ENCODE peak calls at places on chromosomes 16 and 17, in nine cellular contexts. One of them, this sample, is unnamed.

GRCh38 chr16:87047221-87048037 is 269.8 kb downstream of the C16orf95 start:
- DNase-seq in CD4-positive, alpha-beta T cell: no peak
- DNase-seq in tibial artery: peak
- DNase-seq in epithelial cell of proximal tubule: no peak
- DNase-seq in cardiac muscle cell: no peak
- DNase-seq in dorsolateral prefrontal cortex: no peak
- DNase-seq in GM20000: no peak
- DNase-seq in endodermal cell: peak
- DNase-seq in HFF-Myc: no peak
- DNase-seq in this sample: no peak

GRCh38 chr16:17359778-17360177 is 111.0 kb downstream of the XYLT1 start:
- DNase-seq in CD4-positive, alpha-beta T cell: no peak
- DNase-seq in tibial artery: no peak
- DNase-seq in epithelial cell of proximal tubule: no peak
- DNase-seq in cardiac muscle cell: no peak
- DNase-seq in dorsolateral prefrontal cortex: no peak
- DNase-seq in GM20000: no peak
- DNase-seq in endodermal cell: no peak
- DNase-seq in HFF-Myc: no peak
- DNase-seq in this sample: no peak

GRCh38 chr17:40399185-40399584 is 18.5 kb downstream of the TOP2A start:
- DNase-seq in CD4-positive, alpha-beta T cell: no peak
- DNase-seq in tibial artery: no peak
- DNase-seq in epithelial cell of proximal tubule: no peak
- DNase-seq in cardiac muscle cell: peak
- DNase-seq in dorsolateral prefrontal cortex: no peak
- DNase-seq in GM20000: peak
- DNase-seq in endodermal cell: no peak
- DNase-seq in HFF-Myc: peak
- DNase-seq in this sample: peak

GRCh38 chr17:66549731-66550207 is 247.4 kb downstream of the PRKCA start:
- DNase-seq in CD4-positive, alpha-beta T cell: no peak
- DNase-seq in tibial artery: no peak
- DNase-seq in epithelial cell of proximal tubule: peak
- DNase-seq in cardiac muscle cell: no peak
- DNase-seq in dorsolateral prefrontal cortex: no peak
- DNase-seq in GM20000: no peak
- DNase-seq in endodermal cell: peak
- DNase-seq in HFF-Myc: peak
- DNase-seq in this sample: peak

GRCh38 chr16:72905581-72905980 is 142.3 kb downstream of the ZFHX3 start:
- DNase-seq in CD4-positive, alpha-beta T cell: no peak
- DNase-seq in tibial artery: no peak
- DNase-seq in epithelial cell of proximal tubule: no peak
- DNase-seq in cardiac muscle cell: no peak
- DNase-seq in dorsolateral prefrontal cortex: no peak
- DNase-seq in GM20000: no peak
- DNase-seq in endodermal cell: no peak
- DNase-seq in HFF-Myc: no peak
- DNase-seq in this sample: peak

GRCh38 chr17:55768946-55769624 is 18.2 kb downstream of the PCTP start:
- DNase-seq in CD4-positive, alpha-beta T cell: no peak
- DNase-seq in tibial artery: no peak
- DNase-seq in epithelial cell of proximal tubule: no peak
- DNase-seq in cardiac muscle cell: no peak
- DNase-seq in dorsolateral prefrontal cortex: no peak
- DNase-seq in GM20000: no peak
- DNase-seq in endodermal cell: no peak
- DNase-seq in HFF-Myc: no peak
- DNase-seq in this sample: no peak

GRCh38 chr16:65772134-65772732 is 594.3 kb upstream of the CDH5 start:
- DNase-seq in CD4-positive, alpha-beta T cell: no peak
- DNase-seq in tibial artery: no peak
- DNase-seq in epithelial cell of proximal tubule: no peak
- DNase-seq in cardiac muscle cell: peak
- DNase-seq in dorsolateral prefrontal cortex: peak
- DNase-seq in GM20000: no peak
- DNase-seq in endodermal cell: no peak
- DNase-seq in HFF-Myc: no peak
- DNase-seq in this sample: no peak

GRCh38 chr17:37513711-37514110 is 24.0 kb downstream of the DUSP14 start:
- DNase-seq in CD4-positive, alpha-beta T cell: no peak
- DNase-seq in tibial artery: no peak
- DNase-seq in epithelial cell of proximal tubule: no peak
- DNase-seq in cardiac muscle cell: no peak
- DNase-seq in dorsolateral prefrontal cortex: no peak
- DNase-seq in GM20000: no peak
- DNase-seq in endodermal cell: peak
- DNase-seq in HFF-Myc: no peak
- DNase-seq in this sample: no peak

GRCh38 chr17:19753661-19754463 is 5.8 kb upstream of the ALDH3A1 start:
- DNase-seq in CD4-positive, alpha-beta T cell: no peak
- DNase-seq in tibial artery: peak
- DNase-seq in epithelial cell of proximal tubule: no peak
- DNase-seq in cardiac muscle cell: no peak
- DNase-seq in dorsolateral prefrontal cortex: peak
- DNase-seq in GM20000: no peak
- DNase-seq in endodermal cell: no peak
- DNase-seq in HFF-Myc: no peak
- DNase-seq in this sample: peak

GRCh38 chr16:29644338-29644857 is 18.6 kb upstream of the SPN start:
- DNase-seq in CD4-positive, alpha-beta T cell: no peak
- DNase-seq in tibial artery: no peak
- DNase-seq in epithelial cell of proximal tubule: no peak
- DNase-seq in cardiac muscle cell: no peak
- DNase-seq in dorsolateral prefrontal cortex: no peak
- DNase-seq in GM20000: peak
- DNase-seq in endodermal cell: no peak
- DNase-seq in HFF-Myc: no peak
- DNase-seq in this sample: no peak

GRCh38 chr16:14449334-14449733 is 180.7 kb downstream of the PARN start:
- DNase-seq in CD4-positive, alpha-beta T cell: no peak
- DNase-seq in tibial artery: no peak
- DNase-seq in epithelial cell of proximal tubule: no peak
- DNase-seq in cardiac muscle cell: no peak
- DNase-seq in dorsolateral prefrontal cortex: no peak
- DNase-seq in GM20000: no peak
- DNase-seq in endodermal cell: no peak
- DNase-seq in HFF-Myc: no peak
- DNase-seq in this sample: no peak

GRCh38 chr17:58254803-58255202 is 16.4 kb downstream of the LPO start:
- DNase-seq in CD4-positive, alpha-beta T cell: no peak
- DNase-seq in tibial artery: no peak
- DNase-seq in epithelial cell of proximal tubule: no peak
- DNase-seq in cardiac muscle cell: no peak
- DNase-seq in dorsolateral prefrontal cortex: no peak
- DNase-seq in GM20000: no peak
- DNase-seq in endodermal cell: peak
- DNase-seq in HFF-Myc: no peak
- DNase-seq in this sample: no peak
- TF ChIP-seq CTCF in CD4-positive, alpha-beta T cell: no peak
- TF ChIP-seq CTCF in tibial artery: no peak
- TF ChIP-seq CTCF in epithelial cell of proximal tubule: peak
- TF ChIP-seq CTCF in cardiac muscle cell: no peak
- TF ChIP-seq CTCF in dorsolateral prefrontal cortex: no peak
- TF ChIP-seq CTCF in GM20000: peak
- TF ChIP-seq CTCF in endodermal cell: peak
- TF ChIP-seq CTCF in HFF-Myc: no peak
- TF ChIP-seq CTCF in this sample: peak

DNA sequence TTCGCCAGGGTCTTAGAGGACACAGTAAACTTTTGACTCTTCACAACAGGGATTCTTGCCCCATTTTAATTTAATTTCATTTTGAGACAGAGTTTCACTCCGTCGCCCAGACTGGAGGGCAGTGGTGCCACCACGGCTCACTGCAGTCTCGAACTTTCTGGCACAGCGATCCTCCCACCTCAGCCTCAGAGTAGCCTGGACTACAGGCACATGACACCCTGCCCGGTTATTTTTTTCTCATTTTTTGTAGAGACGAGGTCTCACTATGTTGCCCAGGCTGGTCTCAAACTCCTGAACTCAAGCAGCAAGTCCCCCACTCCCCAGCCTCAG is 329 bp upstream of the NLE1 start:
- DNase-seq in CD4-positive, alpha-beta T cell: no peak
- DNase-seq in tibial artery: no peak
- DNase-seq in epithelial cell of proximal tubule: no peak
- DNase-seq in cardiac muscle cell: no peak
- DNase-seq in dorsolateral prefrontal cortex: no peak
- DNase-seq in GM20000: no peak
- DNase-seq in endodermal cell: no peak
- DNase-seq in HFF-Myc: no peak
- DNase-seq in this sample: no peak
- TF ChIP-seq CTCF in CD4-positive, alpha-beta T cell: peak
- TF ChIP-seq CTCF in tibial artery: no peak
- TF ChIP-seq CTCF in epithelial cell of proximal tubule: no peak
- TF ChIP-seq CTCF in cardiac muscle cell: no peak
- TF ChIP-seq CTCF in dorsolateral prefrontal cortex: no peak
- TF ChIP-seq CTCF in GM20000: no peak
- TF ChIP-seq CTCF in endodermal cell: no peak
- TF ChIP-seq CTCF in HFF-Myc: no peak
- TF ChIP-seq CTCF in this sample: no peak

GRCh38 chr17:80279895-80280294 is 19.2 kb downstream of the RNF213 start:
- DNase-seq in CD4-positive, alpha-beta T cell: no peak
- DNase-seq in tibial artery: no peak
- DNase-seq in epithelial cell of proximal tubule: no peak
- DNase-seq in cardiac muscle cell: no peak
- DNase-seq in dorsolateral prefrontal cortex: no peak
- DNase-seq in GM20000: no peak
- DNase-seq in endodermal cell: no peak
- DNase-seq in HFF-Myc: peak
- DNase-seq in this sample: peak
- TF ChIP-seq CTCF in CD4-positive, alpha-beta T cell: no peak
- TF ChIP-seq CTCF in tibial artery: no peak
- TF ChIP-seq CTCF in epithelial cell of proximal tubule: no peak
- TF ChIP-seq CTCF in cardiac muscle cell: peak
- TF ChIP-seq CTCF in dorsolateral prefrontal cortex: no peak
- TF ChIP-seq CTCF in GM20000: no peak
- TF ChIP-seq CTCF in endodermal cell: no peak
- TF ChIP-seq CTCF in HFF-Myc: no peak
- TF ChIP-seq CTCF in this sample: no peak

GRCh38 chr17:35116845-35117244 is 2.8 kb downstream of the RAD51D start:
- DNase-seq in CD4-positive, alpha-beta T cell: no peak
- DNase-seq in tibial artery: no peak
- DNase-seq in epithelial cell of proximal tubule: no peak
- DNase-seq in cardiac muscle cell: no peak
- DNase-seq in dorsolateral prefrontal cortex: no peak
- DNase-seq in GM20000: no peak
- DNase-seq in endodermal cell: peak
- DNase-seq in HFF-Myc: no peak
- DNase-seq in this sample: no peak

GRCh38 chr17:35121315-35121714 is at the start of gene FNDC8:
- DNase-seq in CD4-positive, alpha-beta T cell: no peak
- DNase-seq in tibial artery: no peak
- DNase-seq in epithelial cell of proximal tubule: no peak
- DNase-seq in cardiac muscle cell: no peak
- DNase-seq in dorsolateral prefrontal cortex: no peak
- DNase-seq in GM20000: no peak
- DNase-seq in endodermal cell: no peak
- DNase-seq in HFF-Myc: no peak
- DNase-seq in this sample: no peak

GRCh38 chr17:35117984-35118383 is 1.7 kb downstream of the RAD51D start:
- DNase-seq in CD4-positive, alpha-beta T cell: no peak
- DNase-seq in tibial artery: no peak
- DNase-seq in epithelial cell of proximal tubule: peak
- DNase-seq in cardiac muscle cell: no peak
- DNase-seq in dorsolateral prefrontal cortex: no peak
- DNase-seq in GM20000: no peak
- DNase-seq in endodermal cell: no peak
- DNase-seq in HFF-Myc: no peak
- DNase-seq in this sample: peak

GRCh38 chr17:35119370-35120185 is at the start of gene RAD51D:
- DNase-seq in CD4-positive, alpha-beta T cell: peak
- DNase-seq in tibial artery: peak
- DNase-seq in epithelial cell of proximal tubule: no peak
- DNase-seq in cardiac muscle cell: peak
- DNase-seq in dorsolateral prefrontal cortex: peak
- DNase-seq in GM20000: peak
- DNase-seq in endodermal cell: peak
- DNase-seq in HFF-Myc: no peak
- DNase-seq in this sample: peak
- TF ChIP-seq CTCF in CD4-positive, alpha-beta T cell: peak
- TF ChIP-seq CTCF in tibial artery: peak
- TF ChIP-seq CTCF in epithelial cell of proximal tubule: peak
- TF ChIP-seq CTCF in cardiac muscle cell: peak
- TF ChIP-seq CTCF in dorsolateral prefrontal cortex: peak
- TF ChIP-seq CTCF in GM20000: peak
- TF ChIP-seq CTCF in endodermal cell: peak
- TF ChIP-seq CTCF in HFF-Myc: peak
- TF ChIP-seq CTCF in this sample: peak

GRCh38 chr17:75605790-75606189 is 18.2 kb downstream of the MYO15B start:
- DNase-seq in CD4-positive, alpha-beta T cell: no peak
- DNase-seq in tibial artery: no peak
- DNase-seq in epithelial cell of proximal tubule: no peak
- DNase-seq in cardiac muscle cell: no peak
- DNase-seq in dorsolateral prefrontal cortex: no peak
- DNase-seq in GM20000: no peak
- DNase-seq in endodermal cell: no peak
- DNase-seq in HFF-Myc: no peak
- DNase-seq in this sample: no peak

GRCh38 chr17:75603123-75603522 is 15.5 kb downstream of the MYO15B start:
- DNase-seq in CD4-positive, alpha-beta T cell: no peak
- DNase-seq in tibial artery: no peak
- DNase-seq in epithelial cell of proximal tubule: no peak
- DNase-seq in cardiac muscle cell: no peak
- DNase-seq in dorsolateral prefrontal cortex: no peak
- DNase-seq in GM20000: no peak
- DNase-seq in endodermal cell: no peak
- DNase-seq in HFF-Myc: no peak
- DNase-seq in this sample: no peak

GRCh38 chr17:75604034-75604695 is 16.6 kb downstream of the MYO15B start:
- DNase-seq in CD4-positive, alpha-beta T cell: no peak
- DNase-seq in tibial artery: no peak
- DNase-seq in epithelial cell of proximal tubule: no peak
- DNase-seq in cardiac muscle cell: no peak
- DNase-seq in dorsolateral prefrontal cortex: no peak
- DNase-seq in GM20000: no peak
- DNase-seq in endodermal cell: peak
- DNase-seq in HFF-Myc: no peak
- DNase-seq in this sample: no peak

GRCh38 chr17:75602644-75603043 is 15.0 kb downstream of the MYO15B start:
- DNase-seq in CD4-positive, alpha-beta T cell: no peak
- DNase-seq in tibial artery: no peak
- DNase-seq in epithelial cell of proximal tubule: no peak
- DNase-seq in cardiac muscle cell: no peak
- DNase-seq in dorsolateral prefrontal cortex: no peak
- DNase-seq in GM20000: no peak
- DNase-seq in endodermal cell: peak
- DNase-seq in HFF-Myc: no peak
- DNase-seq in this sample: no peak

GRCh38 chr17:75601057-75601987 is 13.7 kb downstream of the MYO15B start:
- DNase-seq in CD4-positive, alpha-beta T cell: peak
- DNase-seq in tibial artery: peak
- DNase-seq in epithelial cell of proximal tubule: no peak
- DNase-seq in cardiac muscle cell: peak
- DNase-seq in dorsolateral prefrontal cortex: peak
- DNase-seq in GM20000: peak
- DNase-seq in endodermal cell: peak
- DNase-seq in HFF-Myc: no peak
- DNase-seq in this sample: peak
- TF ChIP-seq CTCF in CD4-positive, alpha-beta T cell: peak
- TF ChIP-seq CTCF in tibial artery: peak
- TF ChIP-seq CTCF in epithelial cell of proximal tubule: peak
- TF ChIP-seq CTCF in cardiac muscle cell: peak
- TF ChIP-seq CTCF in dorsolateral prefrontal cortex: peak
- TF ChIP-seq CTCF in GM20000: peak
- TF ChIP-seq CTCF in endodermal cell: peak
- TF ChIP-seq CTCF in HFF-Myc: peak
- TF ChIP-seq CTCF in this sample: peak